ENCODE peak calls at places on chromosomes 11 and 22, in nine cellular contexts. V, W, K, Y, B, N, H, P and A are unnamed samples.
A peak's percentile ranks its signal among the peaks of the same experiment; 100 is the strongest.

GRCh38 chr11:26219506-26220117 is 112.3 kb upstream of the ANO3 start:
- DNase-seq in V (no peak), W (peak; percentile 28), K (no peak), Y (no peak), B (no peak), N (no peak), H (no peak), P (peak; percentile 23), A (no peak)

GRCh38 chr11:106815209-106815608 is 203.1 kb downstream of the GUCY1A2 start:
- DNase-seq in V (no peak), W (no peak), K (no peak), Y (no peak), B (no peak), N (no peak), H (no peak), P (no peak), A (no peak)

GRCh38 chr11:8719260-8720190 is 36.9 kb downstream of the RPL27A start:
- DNase-seq in V (no peak), W (peak; percentile 94), K (no peak), Y (no peak), B (peak; percentile 99), N (no peak), H (peak; percentile 92), P (peak; percentile 65), A (no peak)

GRCh38 chr11:115759622-115760527 is 255.7 kb upstream of the CADM1 start:
- DNase-seq in V (peak; percentile 21), W (peak; percentile 2), K (no peak), Y (no peak), B (peak; percentile 6), N (no peak), H (no peak), P (no peak), A (no peak)

GRCh38 chr11:101862410-101863233 is 52.2 kb upstream of the CEP126 start:
- DNase-seq in V (no peak), W (peak; percentile 87), K (no peak), Y (no peak), B (peak; percentile 82), N (no peak), H (peak; percentile 84), P (peak; percentile 71), A (no peak)

GRCh38 chr11:45025716-45026492 is 75.2 kb upstream of the TP53I11 start:
- DNase-seq in V (no peak), W (no peak), K (peak; percentile 20), Y (no peak), B (no peak), N (no peak), H (no peak), P (peak; percentile 98), A (peak; percentile 22)

GRCh38 chr11:44601471-44602370 is 36.3 kb downstream of the CD82 start:
- DNase-seq in V (no peak), W (no peak), K (no peak), Y (no peak), B (no peak), N (no peak), H (no peak), P (no peak), A (no peak)

GRCh38 chr11:108880510-108880909 is 215.6 kb downstream of the DDX10 start:
- DNase-seq in V (no peak), W (no peak), K (no peak), Y (no peak), B (no peak), N (no peak), H (no peak), P (peak; percentile 73), A (no peak)

GRCh38 chr11:122897606-122898210 is 15.1 kb downstream of the JHY start:
- DNase-seq in V (no peak), W (peak; percentile 54), K (no peak), Y (no peak), B (peak; percentile 81), N (no peak), H (peak; percentile 58), P (peak; percentile 55), A (no peak)

GRCh38 chr22:25167082-25167481 is 32.6 kb upstream of the CRYBB3 start:
- DNase-seq in V (no peak), W (no peak), K (no peak), Y (no peak), B (peak; percentile 8), N (no peak), H (no peak), P (no peak), A (no peak)

GRCh38 chr11:68358416-68358815 is 46.0 kb downstream of the LRP5 start:
- DNase-seq in V (no peak), W (no peak), K (no peak), Y (no peak), B (peak; percentile 44), N (no peak), H (peak; percentile 79), P (no peak), A (no peak)

GRCh38 chr22:32859743-32860142 is 58.2 kb downstream of the TIMP3 start:
- DNase-seq in V (no peak), W (no peak), K (no peak), Y (no peak), B (no peak), N (peak; percentile 6), H (no peak), P (no peak), A (no peak)

GRCh38 chr22:36328635-36329216 is 59.0 kb downstream of the MYH9 start:
- DNase-seq in V (no peak), W (peak; percentile 84), K (no peak), Y (peak; percentile 25), B (peak; percentile 92), N (peak; percentile 81), H (peak; percentile 98), P (peak; percentile 84), A (peak; percentile 29)

GRCh38 chr22:23144926-23145906 is at the start of gene RAB36:
- DNase-seq in V (peak; percentile 88), W (peak; percentile 99), K (no peak), Y (peak; percentile 98), B (peak; percentile 100), N (peak; percentile 96), H (peak; percentile 99), P (peak; percentile 95), A (peak; percentile 57)

GRCh38 chr11:2467695-2468055 is 22.9 kb downstream of the KCNQ1 start:
- DNase-seq in V (no peak), W (no peak), K (no peak), Y (no peak), B (no peak), N (no peak), H (no peak), P (no peak), A (no peak)

GRCh38 chr11:61041755-61042518 is 60.4 kb upstream of the CD5 start:
- DNase-seq in V (no peak), W (no peak), K (no peak), Y (peak; percentile 62), B (no peak), N (peak; percentile 47), H (no peak), P (peak; percentile 20), A (no peak)

GRCh38 chr11:72441647-72442267 is 7.4 kb upstream of the CLPB start:
- DNase-seq in V (no peak), W (no peak), K (no peak), Y (no peak), B (peak; percentile 25), N (no peak), H (no peak), P (peak; percentile 72), A (no peak)

GRCh38 chr11:78825531-78825930 is 250.9 kb upstream of the NARS2 start:
- DNase-seq in V (no peak), W (no peak), K (no peak), Y (no peak), B (no peak), N (no peak), H (no peak), P (no peak), A (no peak)

GRCh38 chr22:45096256-45096907 is 67.3 kb upstream of the NUP50 start:
- DNase-seq in V (peak; percentile 9), W (peak; percentile 88), K (no peak), Y (no peak), B (peak; percentile 64), N (no peak), H (peak; percentile 56), P (peak; percentile 57), A (peak; percentile 49)

GRCh38 chr11:83819936-83820549 is 533.9 kb upstream of the CCDC90B start:
- DNase-seq in V (no peak), W (peak; percentile 91), K (peak; percentile 48), Y (no peak), B (peak; percentile 66), N (no peak), H (peak; percentile 70), P (peak; percentile 65), A (no peak)

GRCh38 chr11:109728056-109728455 is 306.1 kb downstream of the C11orf87 start:
- DNase-seq in V (no peak), W (no peak), K (no peak), Y (no peak), B (peak; percentile 36), N (no peak), H (peak; percentile 47), P (no peak), A (no peak)

GRCh38 chr11:121931121-121931520 is 184.9 kb downstream of the BLID start:
- DNase-seq in V (no peak), W (no peak), K (no peak), Y (no peak), B (no peak), N (no peak), H (no peak), P (no peak), A (no peak)

GRCh38 chr11:35418847-35419712 is at the start of gene SLC1A2:
- DNase-seq in V (peak; percentile 25), W (peak; percentile 65), K (peak; percentile 76), Y (no peak), B (peak; percentile 47), N (no peak), H (no peak), P (no peak), A (no peak)

GRCh38 chr11:121761171-121761570 is 308.4 kb upstream of the SORL1-AS1 start:
- DNase-seq in V (no peak), W (no peak), K (no peak), Y (no peak), B (no peak), N (no peak), H (no peak), P (no peak), A (no peak)